ENCODE peak calls at places on chromosomes 6 and 20, in eight cellular contexts. P, C, F, K, B, Q, V and U are unnamed samples.

GRCh38 chr20:18496042-18496441 is 983 bp downstream of the RBBP9 start:
- DNase-seq in P (no peak), C (peak; percentile 5), F (no peak), K (no peak), B (no peak), Q (no peak), V (no peak), U (no peak)

GRCh38 chr6:133888931-133889556 is at the start of gene TCF21:
- DNase-seq in P (peak; percentile 67), C (no peak), F (peak; percentile 50), K (no peak), B (no peak), Q (peak; percentile 88), V (peak; percentile 32), U (peak; percentile 54)

GRCh38 chr6:39608652-39609345 is 116.4 kb downstream of the KIF6 start:
- DNase-seq in P (no peak), C (no peak), F (no peak), K (no peak), B (no peak), Q (no peak), V (no peak), U (no peak)

GRCh38 chr6:119308994-119309657 is 40.4 kb downstream of the MAN1A1 start:
- DNase-seq in P (no peak), C (no peak), F (no peak), K (no peak), B (no peak), Q (no peak), V (no peak), U (no peak)

GRCh38 chr6:6825153-6825847 is 236.8 kb downstream of the LY86 start:
- DNase-seq in P (no peak), C (no peak), F (no peak), K (no peak), B (no peak), Q (no peak), V (peak; percentile 16), U (no peak)

GRCh38 chr6:98787401-98787800 is 47.0 kb upstream of the POU3F2 start:
- DNase-seq in P (no peak), C (no peak), F (no peak), K (no peak), B (no peak), Q (no peak), V (no peak), U (no peak)

GRCh38 chr6:122752493-122752892 is 27.0 kb upstream of the FABP7 start:
- DNase-seq in P (no peak), C (no peak), F (no peak), K (no peak), B (no peak), Q (no peak), V (no peak), U (no peak)

GRCh38 chr6:19879663-19880062 is 42.5 kb downstream of the ID4 start:
- DNase-seq in P (no peak), C (no peak), F (no peak), K (no peak), B (no peak), Q (no peak), V (no peak), U (no peak)

GRCh38 chr6:24426729-24427446 is 24.2 kb downstream of the MRS2 start:
- DNase-seq in P (no peak), C (no peak), F (no peak), K (no peak), B (no peak), Q (no peak), V (no peak), U (no peak)

GRCh38 chr6:117414770-117415169 is 11.0 kb downstream of the ROS1 start:
- DNase-seq in P (no peak), C (no peak), F (no peak), K (no peak), B (no peak), Q (no peak), V (no peak), U (no peak)

GRCh38 chr20:53623454-53624206 is 30.0 kb upstream of the ZNF217 start:
- DNase-seq in P (peak; percentile 67), C (peak; percentile 85), F (peak; percentile 82), K (peak; percentile 63), B (peak; percentile 71), Q (peak; percentile 87), V (peak; percentile 73), U (peak; percentile 65)

GRCh38 chr6:113385020-113385431 is 472.1 kb upstream of the MARCKS start:
- DNase-seq in P (no peak), C (peak; percentile 26), F (no peak), K (no peak), B (no peak), Q (no peak), V (no peak), U (no peak)

GRCh38 chr6:152452639-152453038 is 184.5 kb downstream of the SYNE1 start:
- DNase-seq in P (no peak), C (no peak), F (no peak), K (no peak), B (no peak), Q (no peak), V (no peak), U (no peak)
- TF ChIP-seq POLR2A in P (no peak), C (no peak), F (no peak), K (no peak), B (no peak), Q (no peak), V (no peak), U (no peak)

GRCh38 chr20:38167851-38168760 is 3.0 kb upstream of the TGM2 start:
- DNase-seq in P (peak; percentile 69), C (peak; percentile 77), F (peak; percentile 77), K (no peak), B (peak; percentile 57), Q (peak; percentile 85), V (peak; percentile 84), U (no peak)
- H3K27ac ChIP-seq in P (peak overlapping the region; percentile 12), C (peak overlapping the region; percentile 96), F (peak overlapping the region; percentile 62), K (no peak overlapping the region), B (peak overlapping the region; percentile 91), Q (peak overlapping the region; percentile 65), V (peak overlapping the region; percentile 23), U (peak overlapping the region; percentile 10)

GRCh38 chr6:26124550-26125014 is 37.4 kb downstream of the HFE start:
- DNase-seq in P (no peak), C (no peak), F (no peak), K (no peak), B (no peak), Q (no peak), V (no peak), U (no peak)
- TF ChIP-seq POLR2A in P (no peak), C (no peak), F (no peak), K (no peak), B (no peak), Q (no peak), V (no peak), U (no peak)

DNA sequence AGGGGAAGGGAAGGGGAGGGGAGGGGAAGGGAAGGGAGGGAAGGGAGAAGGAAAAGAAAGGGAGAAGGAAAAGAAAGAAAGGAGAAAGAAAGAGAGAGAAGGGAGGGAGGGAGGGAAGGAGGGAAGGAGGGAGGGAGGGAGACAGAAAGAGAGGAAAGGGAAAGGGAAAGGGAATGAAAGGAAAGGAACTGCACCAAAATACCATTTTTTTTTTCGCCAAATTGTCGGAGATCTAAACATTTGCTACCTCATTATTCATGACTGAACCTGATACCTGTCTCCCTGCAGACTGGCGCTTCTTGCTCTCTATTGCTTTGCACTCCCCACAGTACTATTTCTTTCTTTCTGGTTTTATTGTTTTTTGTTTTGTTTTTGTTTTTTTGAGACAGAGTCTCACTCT is 117.3 kb upstream of the LGSN start:
- DNase-seq in P (no peak), C (no peak), F (no peak), K (no peak), B (no peak), Q (no peak), V (no peak), U (no peak)
- H3K27ac ChIP-seq in P (no peak overlapping the region), C (no peak overlapping the region), F (no peak overlapping the region), K (no peak overlapping the region), B (peak overlapping the region; percentile 46), Q (no peak overlapping the region), V (no peak overlapping the region), U (no peak overlapping the region)